ENCODE peak calls at places on chromosomes 5 and 9, in seven cellular contexts. One of them, this sample, is unnamed.

GRCh38 chr5:176899946-176900782 is 1.0 kb upstream of the HK3 start:
- DNase-seq in GM10248: no peak
- DNase-seq in dermis blood vessel endothelial cell: no peak
- DNase-seq in stimulated activated CD8-positive, alpha-beta memory T cell treated with anti-CD3 and anti-CD28 coated beads, Interleukin-7, amount 100 ng/mL, for 24 hours: no peak
- DNase-seq in transverse colon: no peak
- DNase-seq in stimulated activated CD4-positive, alpha-beta T cell treated with anti-CD3 and anti-CD28 coated beads, Interleukin-2, amount 100 ng/mL, for 4 hours: no peak
- DNase-seq in iPS-NIHi11: no peak
- DNase-seq in this sample: no peak

GRCh38 chr5:67921004-67921601 is 294.5 kb upstream of the PIK3R1 start:
- DNase-seq in GM10248: no peak
- DNase-seq in dermis blood vessel endothelial cell: no peak
- DNase-seq in stimulated activated CD8-positive, alpha-beta memory T cell treated with anti-CD3 and anti-CD28 coated beads, Interleukin-7, amount 100 ng/mL, for 24 hours: no peak
- DNase-seq in transverse colon: no peak
- DNase-seq in stimulated activated CD4-positive, alpha-beta T cell treated with anti-CD3 and anti-CD28 coated beads, Interleukin-2, amount 100 ng/mL, for 4 hours: no peak
- DNase-seq in iPS-NIHi11: no peak
- DNase-seq in this sample: no peak

GRCh38 chr9:128022886-128023285 is 42.1 kb upstream of the EEIG1 start:
- DNase-seq in GM10248: peak
- DNase-seq in dermis blood vessel endothelial cell: peak
- DNase-seq in stimulated activated CD8-positive, alpha-beta memory T cell treated with anti-CD3 and anti-CD28 coated beads, Interleukin-7, amount 100 ng/mL, for 24 hours: no peak
- DNase-seq in transverse colon: no peak
- DNase-seq in stimulated activated CD4-positive, alpha-beta T cell treated with anti-CD3 and anti-CD28 coated beads, Interleukin-2, amount 100 ng/mL, for 4 hours: no peak
- DNase-seq in iPS-NIHi11: no peak
- DNase-seq in this sample: no peak

GRCh38 chr5:179599973-179600372 is 23.5 kb downstream of the HNRNPH1 start:
- DNase-seq in GM10248: no peak
- DNase-seq in dermis blood vessel endothelial cell: no peak
- DNase-seq in stimulated activated CD8-positive, alpha-beta memory T cell treated with anti-CD3 and anti-CD28 coated beads, Interleukin-7, amount 100 ng/mL, for 24 hours: no peak
- DNase-seq in transverse colon: no peak
- DNase-seq in stimulated activated CD4-positive, alpha-beta T cell treated with anti-CD3 and anti-CD28 coated beads, Interleukin-2, amount 100 ng/mL, for 4 hours: no peak
- DNase-seq in iPS-NIHi11: no peak
- DNase-seq in this sample: no peak

GRCh38 chr5:139709587-139710369 is 61.6 kb downstream of the CXXC5 start:
- DNase-seq in GM10248: peak
- DNase-seq in dermis blood vessel endothelial cell: peak
- DNase-seq in stimulated activated CD8-positive, alpha-beta memory T cell treated with anti-CD3 and anti-CD28 coated beads, Interleukin-7, amount 100 ng/mL, for 24 hours: no peak
- DNase-seq in transverse colon: peak
- DNase-seq in stimulated activated CD4-positive, alpha-beta T cell treated with anti-CD3 and anti-CD28 coated beads, Interleukin-2, amount 100 ng/mL, for 4 hours: peak
- DNase-seq in iPS-NIHi11: peak
- DNase-seq in this sample: peak

GRCh38 chr5:42677156-42677842 is 79.3 kb upstream of the CCDC152 start:
- DNase-seq in GM10248: no peak
- DNase-seq in dermis blood vessel endothelial cell: no peak
- DNase-seq in stimulated activated CD8-positive, alpha-beta memory T cell treated with anti-CD3 and anti-CD28 coated beads, Interleukin-7, amount 100 ng/mL, for 24 hours: no peak
- DNase-seq in transverse colon: no peak
- DNase-seq in stimulated activated CD4-positive, alpha-beta T cell treated with anti-CD3 and anti-CD28 coated beads, Interleukin-2, amount 100 ng/mL, for 4 hours: no peak
- DNase-seq in iPS-NIHi11: no peak
- DNase-seq in this sample: no peak

GRCh38 chr5:80963521-80963895 is 3.3 kb downstream of the RASGRF2 start:
- DNase-seq in GM10248: no peak
- DNase-seq in dermis blood vessel endothelial cell: no peak
- DNase-seq in stimulated activated CD8-positive, alpha-beta memory T cell treated with anti-CD3 and anti-CD28 coated beads, Interleukin-7, amount 100 ng/mL, for 24 hours: no peak
- DNase-seq in transverse colon: no peak
- DNase-seq in stimulated activated CD4-positive, alpha-beta T cell treated with anti-CD3 and anti-CD28 coated beads, Interleukin-2, amount 100 ng/mL, for 4 hours: no peak
- DNase-seq in iPS-NIHi11: no peak
- DNase-seq in this sample: no peak

GRCh38 chr9:93302586-93303257 is 118.8 kb downstream of the WNK2 start:
- DNase-seq in GM10248: peak
- DNase-seq in dermis blood vessel endothelial cell: peak
- DNase-seq in stimulated activated CD8-positive, alpha-beta memory T cell treated with anti-CD3 and anti-CD28 coated beads, Interleukin-7, amount 100 ng/mL, for 24 hours: peak
- DNase-seq in transverse colon: peak
- DNase-seq in stimulated activated CD4-positive, alpha-beta T cell treated with anti-CD3 and anti-CD28 coated beads, Interleukin-2, amount 100 ng/mL, for 4 hours: peak
- DNase-seq in iPS-NIHi11: peak
- DNase-seq in this sample: peak

GRCh38 chr5:119313876-119314605 is 41.8 kb upstream of the TNFAIP8 start:
- DNase-seq in GM10248: no peak
- DNase-seq in dermis blood vessel endothelial cell: no peak
- DNase-seq in stimulated activated CD8-positive, alpha-beta memory T cell treated with anti-CD3 and anti-CD28 coated beads, Interleukin-7, amount 100 ng/mL, for 24 hours: no peak
- DNase-seq in transverse colon: no peak
- DNase-seq in stimulated activated CD4-positive, alpha-beta T cell treated with anti-CD3 and anti-CD28 coated beads, Interleukin-2, amount 100 ng/mL, for 4 hours: no peak
- DNase-seq in iPS-NIHi11: no peak
- DNase-seq in this sample: no peak

GRCh38 chr9:87181670-87182069 is 234.4 kb upstream of the GAS1 start:
- DNase-seq in GM10248: no peak
- DNase-seq in dermis blood vessel endothelial cell: no peak
- DNase-seq in stimulated activated CD8-positive, alpha-beta memory T cell treated with anti-CD3 and anti-CD28 coated beads, Interleukin-7, amount 100 ng/mL, for 24 hours: no peak
- DNase-seq in transverse colon: no peak
- DNase-seq in stimulated activated CD4-positive, alpha-beta T cell treated with anti-CD3 and anti-CD28 coated beads, Interleukin-2, amount 100 ng/mL, for 4 hours: no peak
- DNase-seq in iPS-NIHi11: no peak
- DNase-seq in this sample: no peak

GRCh38 chr5:133376986-133377385 is 235.4 kb downstream of the FSTL4 start:
- DNase-seq in GM10248: no peak
- DNase-seq in dermis blood vessel endothelial cell: no peak
- DNase-seq in stimulated activated CD8-positive, alpha-beta memory T cell treated with anti-CD3 and anti-CD28 coated beads, Interleukin-7, amount 100 ng/mL, for 24 hours: no peak
- DNase-seq in transverse colon: no peak
- DNase-seq in stimulated activated CD4-positive, alpha-beta T cell treated with anti-CD3 and anti-CD28 coated beads, Interleukin-2, amount 100 ng/mL, for 4 hours: no peak
- DNase-seq in iPS-NIHi11: no peak
- DNase-seq in this sample: peak

GRCh38 chr5:73515232-73515631 is 17.0 kb downstream of the BTF3 start:
- DNase-seq in GM10248: no peak
- DNase-seq in dermis blood vessel endothelial cell: no peak
- DNase-seq in stimulated activated CD8-positive, alpha-beta memory T cell treated with anti-CD3 and anti-CD28 coated beads, Interleukin-7, amount 100 ng/mL, for 24 hours: no peak
- DNase-seq in transverse colon: peak
- DNase-seq in stimulated activated CD4-positive, alpha-beta T cell treated with anti-CD3 and anti-CD28 coated beads, Interleukin-2, amount 100 ng/mL, for 4 hours: no peak
- DNase-seq in iPS-NIHi11: no peak
- DNase-seq in this sample: no peak

GRCh38 chr5:10421841-10422691 is 19.6 kb upstream of the ROPN1L start:
- DNase-seq in GM10248: no peak
- DNase-seq in dermis blood vessel endothelial cell: peak
- DNase-seq in stimulated activated CD8-positive, alpha-beta memory T cell treated with anti-CD3 and anti-CD28 coated beads, Interleukin-7, amount 100 ng/mL, for 24 hours: no peak
- DNase-seq in transverse colon: no peak
- DNase-seq in stimulated activated CD4-positive, alpha-beta T cell treated with anti-CD3 and anti-CD28 coated beads, Interleukin-2, amount 100 ng/mL, for 4 hours: no peak
- DNase-seq in iPS-NIHi11: no peak
- DNase-seq in this sample: no peak

GRCh38 chr9:27467486-27467885 is 56.6 kb upstream of the IFNK start:
- DNase-seq in GM10248: no peak
- DNase-seq in dermis blood vessel endothelial cell: no peak
- DNase-seq in stimulated activated CD8-positive, alpha-beta memory T cell treated with anti-CD3 and anti-CD28 coated beads, Interleukin-7, amount 100 ng/mL, for 24 hours: no peak
- DNase-seq in transverse colon: no peak
- DNase-seq in stimulated activated CD4-positive, alpha-beta T cell treated with anti-CD3 and anti-CD28 coated beads, Interleukin-2, amount 100 ng/mL, for 4 hours: no peak
- DNase-seq in iPS-NIHi11: no peak
- DNase-seq in this sample: no peak

GRCh38 chr5:150734579-150735384 is 24.0 kb downstream of the DCTN4 start:
- DNase-seq in GM10248: peak
- DNase-seq in dermis blood vessel endothelial cell: no peak
- DNase-seq in stimulated activated CD8-positive, alpha-beta memory T cell treated with anti-CD3 and anti-CD28 coated beads, Interleukin-7, amount 100 ng/mL, for 24 hours: no peak
- DNase-seq in transverse colon: peak
- DNase-seq in stimulated activated CD4-positive, alpha-beta T cell treated with anti-CD3 and anti-CD28 coated beads, Interleukin-2, amount 100 ng/mL, for 4 hours: no peak
- DNase-seq in iPS-NIHi11: peak
- DNase-seq in this sample: no peak

GRCh38 chr9:86655147-86655546 is 292.2 kb downstream of the GAS1 start:
- DNase-seq in GM10248: no peak
- DNase-seq in dermis blood vessel endothelial cell: no peak
- DNase-seq in stimulated activated CD8-positive, alpha-beta memory T cell treated with anti-CD3 and anti-CD28 coated beads, Interleukin-7, amount 100 ng/mL, for 24 hours: no peak
- DNase-seq in transverse colon: no peak
- DNase-seq in stimulated activated CD4-positive, alpha-beta T cell treated with anti-CD3 and anti-CD28 coated beads, Interleukin-2, amount 100 ng/mL, for 4 hours: no peak
- DNase-seq in iPS-NIHi11: no peak
- DNase-seq in this sample: no peak

GRCh38 chr9:4339357-4339756 is 39.5 kb upstream of the GLIS3 start:
- DNase-seq in GM10248: peak
- DNase-seq in dermis blood vessel endothelial cell: peak
- DNase-seq in stimulated activated CD8-positive, alpha-beta memory T cell treated with anti-CD3 and anti-CD28 coated beads, Interleukin-7, amount 100 ng/mL, for 24 hours: peak
- DNase-seq in transverse colon: peak
- DNase-seq in stimulated activated CD4-positive, alpha-beta T cell treated with anti-CD3 and anti-CD28 coated beads, Interleukin-2, amount 100 ng/mL, for 4 hours: peak
- DNase-seq in iPS-NIHi11: peak
- DNase-seq in this sample: peak

GRCh38 chr5:126098330-126099017 is 324.7 kb upstream of the GRAMD2B start:
- DNase-seq in GM10248: no peak
- DNase-seq in dermis blood vessel endothelial cell: no peak
- DNase-seq in stimulated activated CD8-positive, alpha-beta memory T cell treated with anti-CD3 and anti-CD28 coated beads, Interleukin-7, amount 100 ng/mL, for 24 hours: no peak
- DNase-seq in transverse colon: no peak
- DNase-seq in stimulated activated CD4-positive, alpha-beta T cell treated with anti-CD3 and anti-CD28 coated beads, Interleukin-2, amount 100 ng/mL, for 4 hours: no peak
- DNase-seq in iPS-NIHi11: no peak
- DNase-seq in this sample: no peak

GRCh38 chr9:135590486-135591079 is 29.0 kb downstream of the PAEP start:
- DNase-seq in GM10248: no peak
- DNase-seq in dermis blood vessel endothelial cell: no peak
- DNase-seq in stimulated activated CD8-positive, alpha-beta memory T cell treated with anti-CD3 and anti-CD28 coated beads, Interleukin-7, amount 100 ng/mL, for 24 hours: no peak
- DNase-seq in transverse colon: no peak
- DNase-seq in stimulated activated CD4-positive, alpha-beta T cell treated with anti-CD3 and anti-CD28 coated beads, Interleukin-2, amount 100 ng/mL, for 4 hours: no peak
- DNase-seq in iPS-NIHi11: no peak
- DNase-seq in this sample: no peak

GRCh38 chr5:173321886-173322285 is 6.3 kb downstream of the STC2 start:
- DNase-seq in GM10248: no peak
- DNase-seq in dermis blood vessel endothelial cell: no peak
- DNase-seq in stimulated activated CD8-positive, alpha-beta memory T cell treated with anti-CD3 and anti-CD28 coated beads, Interleukin-7, amount 100 ng/mL, for 24 hours: no peak
- DNase-seq in transverse colon: no peak
- DNase-seq in stimulated activated CD4-positive, alpha-beta T cell treated with anti-CD3 and anti-CD28 coated beads, Interleukin-2, amount 100 ng/mL, for 4 hours: no peak
- DNase-seq in iPS-NIHi11: no peak
- DNase-seq in this sample: no peak

GRCh38 chr5:137272831-137273230 is 226.3 kb downstream of the SPOCK1 start:
- DNase-seq in GM10248: no peak
- DNase-seq in dermis blood vessel endothelial cell: no peak
- DNase-seq in stimulated activated CD8-positive, alpha-beta memory T cell treated with anti-CD3 and anti-CD28 coated beads, Interleukin-7, amount 100 ng/mL, for 24 hours: no peak
- DNase-seq in transverse colon: no peak
- DNase-seq in stimulated activated CD4-positive, alpha-beta T cell treated with anti-CD3 and anti-CD28 coated beads, Interleukin-2, amount 100 ng/mL, for 4 hours: no peak
- DNase-seq in iPS-NIHi11: no peak
- DNase-seq in this sample: no peak

GRCh38 chr5:147508711-147509040 is 1.2 kb downstream of the DPYSL3 start:
- DNase-seq in GM10248: no peak
- DNase-seq in dermis blood vessel endothelial cell: no peak
- DNase-seq in stimulated activated CD8-positive, alpha-beta memory T cell treated with anti-CD3 and anti-CD28 coated beads, Interleukin-7, amount 100 ng/mL, for 24 hours: no peak
- DNase-seq in transverse colon: no peak
- DNase-seq in stimulated activated CD4-positive, alpha-beta T cell treated with anti-CD3 and anti-CD28 coated beads, Interleukin-2, amount 100 ng/mL, for 4 hours: no peak
- DNase-seq in iPS-NIHi11: no peak
- DNase-seq in this sample: no peak

GRCh38 chr9:96490534-96491078 is 40.6 kb downstream of the HABP4 start:
- DNase-seq in GM10248: no peak
- DNase-seq in dermis blood vessel endothelial cell: no peak
- DNase-seq in stimulated activated CD8-positive, alpha-beta memory T cell treated with anti-CD3 and anti-CD28 coated beads, Interleukin-7, amount 100 ng/mL, for 24 hours: no peak
- DNase-seq in transverse colon: no peak
- DNase-seq in stimulated activated CD4-positive, alpha-beta T cell treated with anti-CD3 and anti-CD28 coated beads, Interleukin-2, amount 100 ng/mL, for 4 hours: no peak
- DNase-seq in iPS-NIHi11: no peak
- DNase-seq in this sample: no peak

GRCh38 chr9:113582698-113583200 is 119.2 kb downstream of the RGS3 start:
- DNase-seq in GM10248: no peak
- DNase-seq in dermis blood vessel endothelial cell: no peak
- DNase-seq in stimulated activated CD8-positive, alpha-beta memory T cell treated with anti-CD3 and anti-CD28 coated beads, Interleukin-7, amount 100 ng/mL, for 24 hours: no peak
- DNase-seq in transverse colon: no peak
- DNase-seq in stimulated activated CD4-positive, alpha-beta T cell treated with anti-CD3 and anti-CD28 coated beads, Interleukin-2, amount 100 ng/mL, for 4 hours: no peak
- DNase-seq in iPS-NIHi11: no peak
- DNase-seq in this sample: no peak

GRCh38 chr9:118170032-118170955 is 466.1 kb downstream of the TLR4 start:
- DNase-seq in GM10248: peak
- DNase-seq in dermis blood vessel endothelial cell: peak
- DNase-seq in stimulated activated CD8-positive, alpha-beta memory T cell treated with anti-CD3 and anti-CD28 coated beads, Interleukin-7, amount 100 ng/mL, for 24 hours: no peak
- DNase-seq in transverse colon: peak
- DNase-seq in stimulated activated CD4-positive, alpha-beta T cell treated with anti-CD3 and anti-CD28 coated beads, Interleukin-2, amount 100 ng/mL, for 4 hours: no peak
- DNase-seq in iPS-NIHi11: peak
- DNase-seq in this sample: peak

GRCh38 chr5:91126448-91126847 is 256.7 kb downstream of the ARRDC3 start:
- DNase-seq in GM10248: no peak
- DNase-seq in dermis blood vessel endothelial cell: peak
- DNase-seq in stimulated activated CD8-positive, alpha-beta memory T cell treated with anti-CD3 and anti-CD28 coated beads, Interleukin-7, amount 100 ng/mL, for 24 hours: no peak
- DNase-seq in transverse colon: no peak
- DNase-seq in stimulated activated CD4-positive, alpha-beta T cell treated with anti-CD3 and anti-CD28 coated beads, Interleukin-2, amount 100 ng/mL, for 4 hours: no peak
- DNase-seq in iPS-NIHi11: no peak
- DNase-seq in this sample: no peak

GRCh38 chr9:104118916-104119315 is 24.8 kb downstream of the SMC2 start:
- DNase-seq in GM10248: no peak
- DNase-seq in dermis blood vessel endothelial cell: no peak
- DNase-seq in stimulated activated CD8-positive, alpha-beta memory T cell treated with anti-CD3 and anti-CD28 coated beads, Interleukin-7, amount 100 ng/mL, for 24 hours: no peak
- DNase-seq in transverse colon: no peak
- DNase-seq in stimulated activated CD4-positive, alpha-beta T cell treated with anti-CD3 and anti-CD28 coated beads, Interleukin-2, amount 100 ng/mL, for 4 hours: no peak
- DNase-seq in iPS-NIHi11: no peak
- DNase-seq in this sample: no peak

GRCh38 chr5:57277085-57277484 is 103.2 kb downstream of the GPBP1 start:
- DNase-seq in GM10248: no peak
- DNase-seq in dermis blood vessel endothelial cell: peak
- DNase-seq in stimulated activated CD8-positive, alpha-beta memory T cell treated with anti-CD3 and anti-CD28 coated beads, Interleukin-7, amount 100 ng/mL, for 24 hours: no peak
- DNase-seq in transverse colon: no peak
- DNase-seq in stimulated activated CD4-positive, alpha-beta T cell treated with anti-CD3 and anti-CD28 coated beads, Interleukin-2, amount 100 ng/mL, for 4 hours: no peak
- DNase-seq in iPS-NIHi11: no peak
- DNase-seq in this sample: no peak

GRCh38 chr5:107372723-107373487 is 297.8 kb downstream of the EFNA5 start:
- DNase-seq in GM10248: no peak
- DNase-seq in dermis blood vessel endothelial cell: peak
- DNase-seq in stimulated activated CD8-positive, alpha-beta memory T cell treated with anti-CD3 and anti-CD28 coated beads, Interleukin-7, amount 100 ng/mL, for 24 hours: no peak
- DNase-seq in transverse colon: no peak
- DNase-seq in stimulated activated CD4-positive, alpha-beta T cell treated with anti-CD3 and anti-CD28 coated beads, Interleukin-2, amount 100 ng/mL, for 4 hours: no peak
- DNase-seq in iPS-NIHi11: no peak
- DNase-seq in this sample: no peak

GRCh38 chr5:53568868-53569267 is 8.4 kb downstream of the NDUFS4 start:
- DNase-seq in GM10248: no peak
- DNase-seq in dermis blood vessel endothelial cell: no peak
- DNase-seq in stimulated activated CD8-positive, alpha-beta memory T cell treated with anti-CD3 and anti-CD28 coated beads, Interleukin-7, amount 100 ng/mL, for 24 hours: no peak
- DNase-seq in transverse colon: no peak
- DNase-seq in stimulated activated CD4-positive, alpha-beta T cell treated with anti-CD3 and anti-CD28 coated beads, Interleukin-2, amount 100 ng/mL, for 4 hours: no peak
- DNase-seq in iPS-NIHi11: no peak
- DNase-seq in this sample: no peak

GRCh38 chr9:95635986-95636600 is 119.3 kb upstream of the PTCH1 start:
- DNase-seq in GM10248: no peak
- DNase-seq in dermis blood vessel endothelial cell: no peak
- DNase-seq in stimulated activated CD8-positive, alpha-beta memory T cell treated with anti-CD3 and anti-CD28 coated beads, Interleukin-7, amount 100 ng/mL, for 24 hours: no peak
- DNase-seq in transverse colon: no peak
- DNase-seq in stimulated activated CD4-positive, alpha-beta T cell treated with anti-CD3 and anti-CD28 coated beads, Interleukin-2, amount 100 ng/mL, for 4 hours: no peak
- DNase-seq in iPS-NIHi11: no peak
- DNase-seq in this sample: no peak

GRCh38 chr9:71937898-71938297 is 26.5 kb downstream of the C9orf85 start:
- DNase-seq in GM10248: no peak
- DNase-seq in dermis blood vessel endothelial cell: no peak
- DNase-seq in stimulated activated CD8-positive, alpha-beta memory T cell treated with anti-CD3 and anti-CD28 coated beads, Interleukin-7, amount 100 ng/mL, for 24 hours: no peak
- DNase-seq in transverse colon: no peak
- DNase-seq in stimulated activated CD4-positive, alpha-beta T cell treated with anti-CD3 and anti-CD28 coated beads, Interleukin-2, amount 100 ng/mL, for 4 hours: no peak
- DNase-seq in iPS-NIHi11: no peak
- DNase-seq in this sample: no peak

GRCh38 chr5:172792693-172793570 is 21.9 kb upstream of the DUSP1 start:
- DNase-seq in GM10248: no peak
- DNase-seq in dermis blood vessel endothelial cell: no peak
- DNase-seq in stimulated activated CD8-positive, alpha-beta memory T cell treated with anti-CD3 and anti-CD28 coated beads, Interleukin-7, amount 100 ng/mL, for 24 hours: no peak
- DNase-seq in transverse colon: no peak
- DNase-seq in stimulated activated CD4-positive, alpha-beta T cell treated with anti-CD3 and anti-CD28 coated beads, Interleukin-2, amount 100 ng/mL, for 4 hours: no peak
- DNase-seq in iPS-NIHi11: no peak
- DNase-seq in this sample: no peak

GRCh38 chr5:31412324-31412723 is 119.6 kb downstream of the DROSHA start:
- DNase-seq in GM10248: no peak
- DNase-seq in dermis blood vessel endothelial cell: peak
- DNase-seq in stimulated activated CD8-positive, alpha-beta memory T cell treated with anti-CD3 and anti-CD28 coated beads, Interleukin-7, amount 100 ng/mL, for 24 hours: no peak
- DNase-seq in transverse colon: no peak
- DNase-seq in stimulated activated CD4-positive, alpha-beta T cell treated with anti-CD3 and anti-CD28 coated beads, Interleukin-2, amount 100 ng/mL, for 4 hours: no peak
- DNase-seq in iPS-NIHi11: no peak
- DNase-seq in this sample: no peak

GRCh38 chr5:115671939-115672338 is 46.1 kb upstream of the TMED7 start:
- DNase-seq in GM10248: no peak
- DNase-seq in dermis blood vessel endothelial cell: no peak
- DNase-seq in stimulated activated CD8-positive, alpha-beta memory T cell treated with anti-CD3 and anti-CD28 coated beads, Interleukin-7, amount 100 ng/mL, for 24 hours: no peak
- DNase-seq in transverse colon: no peak
- DNase-seq in stimulated activated CD4-positive, alpha-beta T cell treated with anti-CD3 and anti-CD28 coated beads, Interleukin-2, amount 100 ng/mL, for 4 hours: no peak
- DNase-seq in iPS-NIHi11: no peak
- DNase-seq in this sample: no peak

GRCh38 chr5:62649025-62649424 is 70.4 kb downstream of the LRRC70 start:
- DNase-seq in GM10248: no peak
- DNase-seq in dermis blood vessel endothelial cell: no peak
- DNase-seq in stimulated activated CD8-positive, alpha-beta memory T cell treated with anti-CD3 and anti-CD28 coated beads, Interleukin-7, amount 100 ng/mL, for 24 hours: no peak
- DNase-seq in transverse colon: no peak
- DNase-seq in stimulated activated CD4-positive, alpha-beta T cell treated with anti-CD3 and anti-CD28 coated beads, Interleukin-2, amount 100 ng/mL, for 4 hours: no peak
- DNase-seq in iPS-NIHi11: no peak
- DNase-seq in this sample: no peak

GRCh38 chr9:110575952-110576351 is 3.6 kb downstream of the SVEP1 start:
- DNase-seq in GM10248: no peak
- DNase-seq in dermis blood vessel endothelial cell: no peak
- DNase-seq in stimulated activated CD8-positive, alpha-beta memory T cell treated with anti-CD3 and anti-CD28 coated beads, Interleukin-7, amount 100 ng/mL, for 24 hours: no peak
- DNase-seq in transverse colon: no peak
- DNase-seq in stimulated activated CD4-positive, alpha-beta T cell treated with anti-CD3 and anti-CD28 coated beads, Interleukin-2, amount 100 ng/mL, for 4 hours: no peak
- DNase-seq in iPS-NIHi11: no peak
- DNase-seq in this sample: no peak

GRCh38 chr9:93229636-93230035 is 45.7 kb downstream of the WNK2 start:
- DNase-seq in GM10248: no peak
- DNase-seq in dermis blood vessel endothelial cell: no peak
- DNase-seq in stimulated activated CD8-positive, alpha-beta memory T cell treated with anti-CD3 and anti-CD28 coated beads, Interleukin-7, amount 100 ng/mL, for 24 hours: no peak
- DNase-seq in transverse colon: no peak
- DNase-seq in stimulated activated CD4-positive, alpha-beta T cell treated with anti-CD3 and anti-CD28 coated beads, Interleukin-2, amount 100 ng/mL, for 4 hours: no peak
- DNase-seq in iPS-NIHi11: no peak
- DNase-seq in this sample: no peak